ENCODE peak calls at places on chromosomes 4 and X, in eight cellular contexts. J is endothelial cell; O is natural killer cell; B is COR-L47; W is activated CD4-positive, alpha-beta T cell treated with anti-CD3 and anti-CD28 coated beads, Interleukin-2, amount 10 ng/mL, durations not matched to agents 7 days and 5 days; C is A549; T is H1; A is substantia nigra. R is an unnamed sample.

GRCh38 chrX:23525531-23525930 is 141.8 kb upstream of the PRDX4 start:
- DNase-seq in J (no peak), O (no peak), A (no peak), T (no peak), C (no peak), B (no peak), W (no peak), R (no peak)

GRCh38 chr4:26206339-26206738 is 114.5 kb upstream of the RBPJ start:
- DNase-seq in T (no peak), A (no peak), J (no peak), C (no peak), O (no peak), W (no peak), B (no peak), R (no peak)

GRCh38 chr4:188620608-188621007 is 481.4 kb downstream of the TRIML1 start:
- DNase-seq in B (no peak), J (no peak), O (no peak), A (no peak), C (no peak), T (no peak), W (no peak), R (no peak)

GRCh38 chrX:98637451-98637850 is 1753.7 kb downstream of the RPA4 start:
- DNase-seq in B (no peak), W (no peak), A (no peak), C (no peak), T (no peak), O (no peak), J (no peak), R (no peak)

GRCh38 chr4:169070071-169070894 is 60.2 kb upstream of the CBR4 start:
- DNase-seq in W (no peak), A (no peak), O (no peak), T (no peak), C (peak), J (no peak), B (peak), R (no peak)

GRCh38 chr4:78150465-78150864 is 93.3 kb downstream of the FRAS1 start:
- DNase-seq in A (no peak), B (no peak), T (no peak), C (no peak), J (no peak), O (no peak), W (no peak), R (no peak)

GRCh38 chr4:180665994-180666818 is 1577.0 kb upstream of the TENM3 start:
- DNase-seq in O (no peak), W (peak), A (peak), J (peak), B (peak), C (peak), T (no peak), R (no peak)

GRCh38 chr4:20272411-20272872 is 20.7 kb downstream of the SLIT2 start:
- DNase-seq in C (no peak), W (no peak), O (no peak), J (no peak), T (no peak), A (no peak), B (no peak), R (no peak)

R was measured in KG1.